ENCODE peak calls at places on chromosomes 2 and 18, in six cellular contexts. V is body of pancreas; M is MM.1S; A is T-helper 2 cell; L is stimulated activated CD8-positive, alpha-beta memory T cell treated with anti-CD3 and anti-CD28 coated beads, Interleukin-4, amount 100 ng/mL, for 1 hour; D is stimulated activated CD4-positive, alpha-beta T cell treated with anti-CD3 and anti-CD28 coated beads, Interleukin-15, amount 100 ng/mL, for 1 hour. I is an unnamed sample.

GRCh38 chr2:54274781-54275242 is 18.8 kb upstream of the TSPYL6 start:
- DNase-seq in M (no peak), A (no peak), V (no peak), D (no peak), L (no peak), I (peak)

GRCh38 chr2:107811376-107811775 is 15.3 kb upstream of the RGPD4 start:
- DNase-seq in A (no peak), L (no peak), D (no peak), V (no peak), M (no peak), I (no peak)

GRCh38 chr18:10274327-10274726 is 180.1 kb upstream of the APCDD1 start:
- DNase-seq in A (no peak), D (no peak), L (no peak), V (no peak), M (no peak), I (no peak)

GRCh38 chr2:224776795-224777562 is 60.8 kb upstream of the CCDC195 start:
- DNase-seq in L (no peak), M (no peak), D (no peak), V (no peak), A (no peak), I (no peak)

GRCh38 chr2:159399716-159400525 is 113.4 kb upstream of the WDSUB1 start:
- DNase-seq in D (no peak), A (no peak), M (peak), V (no peak), L (no peak), I (no peak)

GRCh38 chr18:11310476-11311086 is 161.2 kb upstream of the PIEZO2 start:
- DNase-seq in V (peak), M (peak), L (no peak), D (no peak), A (peak), I (peak)

GRCh38 chr2:667332-668000 is 9.7 kb downstream of the TMEM18 start:
- DNase-seq in L (no peak), A (no peak), D (no peak), M (no peak), V (no peak), I (peak)

GRCh38 chr2:124668161-124668560 is 643.1 kb downstream of the CNTNAP5 start:
- DNase-seq in D (no peak), A (no peak), M (no peak), V (no peak), L (no peak), I (no peak)

GRCh38 chr2:84969511-84970265 is 1.3 kb upstream of the KCMF1 start:
- DNase-seq in V (peak), A (peak), M (peak), L (no peak), D (no peak), I (no peak)

GRCh38 chr18:21262979-21263378 is 20.9 kb downstream of the GREB1L start:
- DNase-seq in M (no peak), D (no peak), V (no peak), A (no peak), L (no peak), I (no peak)

I was measured in A549.